ENCODE peak calls at places on chromosomes 11 and 22, in ten cellular contexts. I, T, W, X, C, S, A, L, U and J are unnamed samples.

GRCh38 chr11:113673566-113674396 is 32.3 kb downstream of the TMPRSS5 start:
- DNase-seq in I (no peak), T (no peak), W (no peak), X (no peak), C (no peak), S (no peak), A (no peak), L (no peak), U (peak; percentile 55), J (no peak)

GRCh38 chr11:24511518-24511917 is 14.7 kb downstream of the LUZP2 start:
- DNase-seq in I (no peak), T (no peak), W (no peak), X (no peak), C (no peak), S (no peak), A (no peak), L (no peak), U (no peak), J (no peak)

GRCh38 chr11:97544401-97544800 is 1154.6 kb downstream of the JRKL start:
- DNase-seq in I (no peak), T (no peak), W (no peak), X (no peak), C (no peak), S (no peak), A (no peak), L (no peak), U (no peak), J (no peak)

GRCh38 chr11:122038543-122038942 is 77.5 kb downstream of the BLID start:
- DNase-seq in I (no peak), T (no peak), W (no peak), X (peak; percentile 96), C (no peak), S (no peak), A (no peak), L (no peak), U (no peak), J (no peak)

GRCh38 chr11:78038697-78039313 is 15.7 kb upstream of the KCTD14 start:
- DNase-seq in I (peak; percentile 26), T (no peak), W (peak; percentile 80), X (no peak), C (no peak), S (no peak), A (no peak), L (no peak), U (no peak), J (no peak)

GRCh38 chr11:73454987-73455386 is 78.8 kb downstream of the RELT start:
- DNase-seq in I (no peak), T (no peak), W (no peak), X (no peak), C (no peak), S (no peak), A (no peak), L (no peak), U (no peak), J (no peak)

GRCh38 chr11:29685361-29685760 is 331.5 kb downstream of the KCNA4 start:
- DNase-seq in I (no peak), T (no peak), W (no peak), X (no peak), C (no peak), S (no peak), A (no peak), L (no peak), U (no peak), J (no peak)

GRCh38 chr11:65572356-65573043 is at the start of gene FAM89B:
- DNase-seq in I (peak; percentile 81), T (peak; percentile 93), W (peak; percentile 95), X (peak; percentile 86), C (peak; percentile 96), S (peak; percentile 88), A (peak; percentile 97), L (peak; percentile 85), U (peak; percentile 94), J (peak; percentile 94)

GRCh38 chr11:120023120-120023519 is 114.8 kb downstream of the TRIM29 start:
- DNase-seq in I (no peak), T (no peak), W (no peak), X (peak; percentile 59), C (no peak), S (no peak), A (no peak), L (no peak), U (peak; percentile 80), J (no peak)

GRCh38 chr11:100629671-100630070 is 57.4 kb upstream of the ARHGAP42 start:
- DNase-seq in I (no peak), T (no peak), W (no peak), X (peak; percentile 79), C (no peak), S (no peak), A (no peak), L (no peak), U (peak; percentile 53), J (no peak)

GRCh38 chr11:6637871-6638270 is 17.7 kb downstream of the DCHS1 start:
- DNase-seq in I (no peak), T (no peak), W (no peak), X (no peak), C (no peak), S (no peak), A (peak; percentile 70), L (no peak), U (no peak), J (peak; percentile 66)

GRCh38 chr22:37898441-37899181 is 7.5 kb upstream of the MICALL1 start:
- DNase-seq in I (no peak), T (no peak), W (no peak), X (peak; percentile 51), C (no peak), S (no peak), A (peak; percentile 78), L (no peak), U (peak; percentile 70), J (no peak)

DNA sequence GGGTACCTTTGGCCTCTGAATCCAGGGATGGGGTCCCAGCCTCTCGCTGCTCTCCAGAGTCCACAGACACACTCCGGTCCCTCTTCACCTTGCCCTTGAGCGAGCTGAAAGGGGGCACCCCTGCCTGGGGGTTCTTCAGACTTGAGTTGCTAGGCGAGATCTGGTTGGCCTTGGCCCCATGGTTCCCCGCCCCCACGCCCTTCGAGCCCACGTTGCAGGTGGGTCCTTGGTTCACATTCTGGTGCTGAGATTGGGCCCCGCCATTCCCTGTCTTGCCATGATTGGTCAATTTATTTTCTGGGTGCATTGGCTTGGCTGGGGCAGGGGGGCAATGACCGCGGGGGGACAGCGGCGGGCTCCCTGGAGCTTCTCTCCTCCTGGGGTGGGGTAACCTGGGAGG is 17.5 kb downstream of the BCL9L start:
- DNase-seq in I (no peak), T (no peak), W (no peak), X (no peak), C (no peak), S (no peak), A (no peak), L (no peak), U (no peak), J (no peak)
- H3K4me1 ChIP-seq in I (peaks cover 39% of the 10 kb centered on the region), T (peaks cover 57% of the 10 kb centered on the region), W (peaks cover 52% of the 10 kb centered on the region), X (peaks cover 36% of the 10 kb centered on the region), C (no peaks in the 10 kb centered on the region), S (peaks cover 68% of the 10 kb centered on the region), A (no peaks in the 10 kb centered on the region), L (peaks cover 56% of the 10 kb centered on the region), U (peaks cover 28% of the 10 kb centered on the region), J (peaks cover 32% of the 10 kb centered on the region)

DNA sequence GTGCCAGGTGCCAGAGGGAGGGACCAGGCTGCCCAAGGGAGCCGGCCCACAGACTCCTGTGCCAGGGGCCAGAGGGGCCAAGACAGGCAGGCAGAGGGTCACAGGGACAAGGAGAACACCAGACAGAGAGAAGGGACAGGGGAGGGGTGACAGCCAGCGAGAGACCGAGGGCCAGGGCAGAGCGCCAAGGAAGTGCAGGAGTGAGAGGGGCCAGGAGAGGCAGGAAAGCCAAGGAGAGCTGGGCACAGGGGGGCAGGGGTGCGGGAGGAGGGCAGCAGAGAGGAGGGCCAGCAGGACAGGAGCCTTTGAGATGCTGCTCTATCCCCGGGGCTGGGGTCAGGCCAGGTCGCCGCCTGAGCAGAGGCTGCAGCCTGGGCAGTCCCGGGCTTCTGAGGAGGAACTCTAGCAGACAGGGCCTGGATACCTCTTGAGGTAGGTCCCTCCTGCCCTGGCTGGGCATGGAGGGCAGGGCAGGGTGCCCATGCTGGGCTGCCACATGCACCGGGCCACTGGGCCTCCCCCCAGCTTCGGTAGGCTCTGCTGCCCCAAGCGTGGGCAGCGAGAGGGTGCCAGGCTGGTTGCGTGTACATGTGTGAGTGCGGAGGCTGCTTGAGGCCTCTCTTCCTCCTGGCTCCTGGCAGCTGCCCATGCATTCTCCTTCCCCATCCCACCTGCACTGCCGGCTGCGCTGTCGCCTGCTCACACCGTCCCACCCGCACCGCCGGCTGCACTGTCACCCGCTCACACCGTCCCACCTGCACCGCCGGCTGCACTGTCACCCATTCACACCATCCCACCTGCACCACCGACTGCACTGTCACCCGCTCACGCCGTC is 12.2 kb downstream of the LSP1 start:
- DNase-seq in I (no peak), T (peak; percentile 57), W (no peak), X (no peak), C (peak; percentile 81), S (no peak), A (no peak), L (no peak), U (no peak), J (no peak)
- H3K4me3 ChIP-seq in I (no peak overlapping the region), T (peak overlapping the region; percentile 54), W (no peak overlapping the region), X (no peak overlapping the region), C (no peak overlapping the region), S (no peak overlapping the region), A (peak overlapping the region; percentile 41), L (no peak overlapping the region), U (no peak overlapping the region), J (peak overlapping the region; percentile 31)

DNA sequence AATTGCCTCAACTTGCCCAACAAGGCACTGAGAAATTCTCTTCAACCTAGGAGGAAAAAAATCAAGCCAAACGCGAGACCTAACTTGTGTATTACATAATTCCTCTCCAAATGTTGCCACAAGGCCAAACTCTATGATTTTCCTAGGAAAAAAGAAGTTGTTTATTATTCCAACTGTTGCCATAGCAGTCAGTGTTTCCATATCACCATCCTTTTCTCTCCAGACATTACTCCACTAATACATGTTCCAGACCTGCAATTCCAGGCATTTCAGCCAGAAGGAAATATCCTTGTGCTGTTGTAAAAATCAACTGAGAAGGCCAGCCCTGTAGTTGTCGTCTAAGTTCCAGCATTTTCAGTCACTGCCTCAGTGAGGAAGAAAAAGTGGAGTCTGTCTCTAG is 33.1 kb upstream of the PAMR1 start:
- DNase-seq in I (no peak), T (no peak), W (no peak), X (no peak), C (no peak), S (no peak), A (no peak), L (no peak), U (no peak), J (no peak)
- H3K4me1 ChIP-seq in I (no peaks in the 10 kb centered on the region), T (no peaks in the 10 kb centered on the region), W (no peaks in the 10 kb centered on the region), X (peaks cover 3% of the 10 kb centered on the region), C (no peaks in the 10 kb centered on the region), S (no peaks in the 10 kb centered on the region), A (no peaks in the 10 kb centered on the region), L (no peaks in the 10 kb centered on the region), U (peaks cover 9% of the 10 kb centered on the region), J (no peaks in the 10 kb centered on the region)

DNA sequence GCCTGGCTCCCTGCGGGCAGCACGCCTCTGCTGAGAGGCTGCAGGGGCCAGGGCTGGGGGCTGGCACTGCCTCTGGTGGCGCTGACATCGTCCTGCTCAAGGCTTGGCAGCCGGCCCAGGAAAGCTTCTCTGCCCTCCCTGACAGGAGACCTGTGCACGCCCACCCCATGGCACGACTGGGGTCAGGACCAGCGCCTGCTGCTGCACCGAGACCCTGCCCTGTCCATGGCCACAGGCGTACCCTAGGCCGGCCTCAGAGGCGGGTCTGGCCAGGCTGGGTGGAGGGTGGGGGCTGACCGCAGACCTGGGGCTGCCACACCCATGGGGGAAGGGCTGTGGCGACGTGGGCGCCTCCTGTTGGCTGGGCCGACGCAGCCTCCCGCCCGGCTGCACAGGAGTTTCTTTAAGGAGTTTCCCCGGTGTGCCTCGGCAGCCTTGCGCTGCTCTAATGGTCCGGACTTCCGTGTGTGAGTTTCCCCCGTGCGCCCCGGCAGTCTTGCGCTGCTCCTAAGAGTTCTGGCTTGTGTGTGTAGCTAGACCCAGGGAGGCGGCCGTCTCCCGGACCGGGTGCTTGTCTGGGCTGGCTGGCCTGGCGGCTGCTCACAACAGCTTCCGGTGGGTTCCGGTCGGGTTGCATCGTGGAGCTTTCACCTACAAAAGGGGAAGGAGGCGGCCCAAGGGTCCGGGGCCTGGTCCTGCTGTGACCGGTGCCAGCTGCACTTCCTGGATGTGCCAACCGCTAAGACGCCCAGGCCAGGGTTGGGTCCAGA is 4.7 kb downstream of the TRABD start:
- DNase-seq in I (peak; percentile 46), T (peak; percentile 80), W (peak; percentile 91), X (peak; percentile 75), C (peak; percentile 90), S (peak; percentile 70), A (peak; percentile 87), L (peak; percentile 95), U (peak; percentile 92), J (peak; percentile 63)
- H3K4me3 ChIP-seq in I (no peak overlapping the region), T (peak overlapping the region; percentile 50), W (peak overlapping the region; percentile 31), X (no peak overlapping the region), C (peak overlapping the region; percentile 6), S (peak overlapping the region; percentile 94), A (peak overlapping the region; percentile 41), L (peak overlapping the region; percentile 68), U (no peak overlapping the region), J (peak overlapping the region; percentile 18)